ENCODE peak calls at places on chromosomes 3 and 15, in eight cellular contexts. I, D, R, E, U, W, L and V are unnamed samples.

GRCh38 chr3:190053919-190054672 is 66.6 kb downstream of the P3H2 start:
- DNase-seq in I (no peak), D (no peak), R (no peak), E (no peak), U (no peak), W (peak), L (no peak), V (no peak)

GRCh38 chr3:69542265-69543079 is 156.6 kb upstream of the FRMD4B start:
- DNase-seq in I (peak), D (peak), R (peak), E (no peak), U (no peak), W (peak), L (peak), V (peak)

GRCh38 chr3:28901029-28901428 is 379.8 kb upstream of the RBMS3 start:
- DNase-seq in I (no peak), D (no peak), R (no peak), E (no peak), U (no peak), W (no peak), L (no peak), V (no peak)

GRCh38 chr3:124246366-124246765 is 254.4 kb upstream of the ROPN1 start:
- DNase-seq in I (peak), D (no peak), R (no peak), E (no peak), U (no peak), W (no peak), L (no peak), V (no peak)

GRCh38 chr3:197801801-197802504 is 10.9 kb downstream of the LRCH3 start:
- DNase-seq in I (peak), D (no peak), R (no peak), E (no peak), U (no peak), W (no peak), L (no peak), V (no peak)

GRCh38 chr3:5376761-5377160 is 189.3 kb downstream of the EDEM1 start:
- DNase-seq in I (no peak), D (peak), R (peak), E (no peak), U (no peak), W (no peak), L (peak), V (no peak)

GRCh38 chr15:57727031-57727430 is 20.5 kb downstream of the POLR2M start:
- DNase-seq in I (no peak), D (no peak), R (no peak), E (no peak), U (no peak), W (no peak), L (no peak), V (no peak)

GRCh38 chr3:54641226-54642014 is 286.4 kb downstream of the LRTM1 start:
- DNase-seq in I (no peak), D (no peak), R (peak), E (no peak), U (no peak), W (no peak), L (no peak), V (no peak)

GRCh38 chr3:8741581-8742355 is 8.2 kb downstream of the CAV3 start:
- DNase-seq in I (no peak), D (no peak), R (peak), E (peak), U (no peak), W (no peak), L (no peak), V (no peak)

GRCh38 chr3:188905991-188906635 is 265.7 kb upstream of the TPRG1 start:
- DNase-seq in I (no peak), D (no peak), R (no peak), E (no peak), U (peak), W (no peak), L (no peak), V (no peak)

DNA sequence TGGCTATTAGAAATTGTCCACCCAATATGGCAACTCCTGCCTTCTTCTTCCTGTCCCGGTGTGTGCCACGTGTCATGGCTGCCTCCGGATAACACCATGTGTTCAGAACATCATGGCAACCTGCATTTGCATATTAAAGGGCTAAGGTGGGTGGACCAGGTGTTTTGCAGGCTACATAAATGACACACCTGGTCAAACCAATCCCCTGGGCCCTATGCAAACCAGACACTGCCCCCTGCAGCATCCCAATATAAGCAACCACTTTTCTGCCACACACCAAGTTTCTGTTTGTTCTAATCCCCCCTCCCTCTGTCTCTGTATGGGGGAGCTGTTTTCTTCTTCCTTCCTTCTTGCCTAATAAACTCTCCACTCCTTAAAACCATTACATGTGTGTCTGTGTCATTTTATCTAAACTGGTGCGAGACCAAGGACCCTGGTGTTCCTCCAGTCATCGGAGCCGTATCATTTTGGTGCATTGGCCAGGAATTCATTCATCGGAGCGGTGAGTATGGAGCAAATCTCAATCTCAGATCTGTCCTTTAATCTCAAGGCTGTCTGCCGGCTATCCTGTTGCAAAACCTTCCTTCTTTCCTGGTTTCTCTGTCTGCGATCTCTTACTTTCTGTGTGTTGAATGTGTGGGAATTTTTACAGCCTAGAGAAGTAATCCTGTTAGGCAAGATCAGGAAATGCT is 44.5 kb downstream of the NCEH1 start:
- DNase-seq in I (no peak), D (no peak), R (peak), E (no peak), U (peak), W (no peak), L (no peak), V (no peak)
- TF ChIP-seq CTCF in I (peak), D (no peak), R (no peak), E (no peak), U (no peak), W (no peak), L (no peak), V (no peak)

GRCh38 chr3:132001036-132001435 is 33.8 kb downstream of the CPNE4 start:
- DNase-seq in I (no peak), D (no peak), R (no peak), E (no peak), U (no peak), W (no peak), L (no peak), V (no peak)

GRCh38 chr3:132003685-132004084 is 31.1 kb downstream of the CPNE4 start:
- DNase-seq in I (no peak), D (no peak), R (no peak), E (no peak), U (no peak), W (no peak), L (no peak), V (no peak)

GRCh38 chr3:132004571-132004970 is 30.2 kb downstream of the CPNE4 start:
- DNase-seq in I (no peak), D (no peak), R (no peak), E (no peak), U (no peak), W (no peak), L (no peak), V (no peak)

GRCh38 chr3:131998027-131998426 is 36.8 kb downstream of the CPNE4 start:
- DNase-seq in I (no peak), D (no peak), R (no peak), E (no peak), U (no peak), W (no peak), L (no peak), V (no peak)

DNA sequence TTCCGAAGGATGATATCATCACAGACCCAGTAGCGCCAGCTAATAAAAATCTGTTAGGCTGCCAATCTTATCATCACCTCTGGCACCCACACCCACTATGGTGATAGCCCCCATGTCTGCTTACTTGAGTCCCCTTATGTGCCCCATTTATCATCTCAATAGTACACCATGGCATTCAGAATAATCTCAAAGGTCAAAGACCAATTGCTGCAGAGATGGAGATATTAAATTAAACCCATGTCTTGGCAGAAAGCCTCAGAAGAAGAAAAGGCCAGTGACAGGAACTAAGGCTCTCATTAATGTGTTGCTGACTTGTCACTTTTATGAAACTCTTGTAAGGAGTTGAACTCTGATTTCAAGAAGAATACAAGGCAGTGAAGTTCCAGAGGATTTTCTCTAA is 32.8 kb downstream of the CPNE4 start:
- DNase-seq in I (no peak), D (no peak), R (no peak), E (no peak), U (no peak), W (no peak), L (no peak), V (no peak)
- TF ChIP-seq CTCF in I (no peak), D (no peak), R (no peak), E (no peak), U (no peak), W (no peak), L (no peak), V (no peak)

DNA sequence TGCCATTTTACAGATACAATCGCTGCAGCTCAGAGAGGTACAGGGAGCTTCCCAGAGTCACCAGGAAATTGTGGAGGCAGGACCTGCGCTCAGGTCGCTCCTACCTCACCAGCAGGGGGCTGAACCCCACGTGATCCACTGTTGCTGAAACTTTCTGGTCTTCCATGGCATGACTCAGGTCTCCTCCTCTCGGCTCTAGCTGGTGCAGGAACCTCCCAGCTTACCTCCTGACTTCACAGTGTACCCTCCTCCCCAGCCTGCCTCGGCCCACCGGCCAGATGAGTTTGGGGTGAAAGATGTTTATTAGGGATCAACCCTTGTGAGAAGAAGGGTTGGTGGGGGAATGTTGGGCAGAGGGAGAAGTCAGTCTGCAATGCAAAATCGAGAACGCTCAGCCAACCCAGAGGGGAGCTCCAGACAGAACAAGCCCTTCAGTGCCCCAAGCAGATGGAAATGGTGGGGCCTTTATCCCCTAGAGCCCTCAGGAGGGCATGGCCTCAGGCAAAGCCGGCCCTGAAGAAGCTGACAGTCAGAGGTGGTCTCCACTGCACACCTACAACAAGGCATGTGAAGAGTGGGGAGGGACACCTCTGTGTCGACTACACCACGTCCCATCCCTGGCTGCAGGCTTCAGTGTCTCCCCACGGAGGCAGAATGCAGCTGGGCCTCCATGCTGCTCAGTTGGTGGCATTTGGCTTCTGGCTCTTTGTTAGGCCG is 118.6 kb upstream of the PRR20G start:
- DNase-seq in I (no peak), D (peak), R (peak), E (no peak), U (no peak), W (peak), L (no peak), V (no peak)
- TF ChIP-seq CTCF in I (peak), D (no peak), R (peak), E (no peak), U (no peak), W (no peak), L (peak), V (peak)

GRCh38 chr3:102471001-102471400 is 36.2 kb downstream of the ZPLD1 start:
- DNase-seq in I (peak), D (no peak), R (peak), E (no peak), U (no peak), W (no peak), L (no peak), V (peak)

GRCh38 chr3:102471491-102471890 is 36.7 kb downstream of the ZPLD1 start:
- DNase-seq in I (no peak), D (no peak), R (no peak), E (no peak), U (no peak), W (no peak), L (no peak), V (no peak)

GRCh38 chr3:102464261-102464660 is 29.4 kb downstream of the ZPLD1 start:
- DNase-seq in I (no peak), D (no peak), R (no peak), E (no peak), U (no peak), W (no peak), L (no peak), V (no peak)

GRCh38 chr3:102460579-102460978 is 25.8 kb downstream of the ZPLD1 start:
- DNase-seq in I (no peak), D (no peak), R (no peak), E (no peak), U (no peak), W (no peak), L (no peak), V (no peak)

DNA sequence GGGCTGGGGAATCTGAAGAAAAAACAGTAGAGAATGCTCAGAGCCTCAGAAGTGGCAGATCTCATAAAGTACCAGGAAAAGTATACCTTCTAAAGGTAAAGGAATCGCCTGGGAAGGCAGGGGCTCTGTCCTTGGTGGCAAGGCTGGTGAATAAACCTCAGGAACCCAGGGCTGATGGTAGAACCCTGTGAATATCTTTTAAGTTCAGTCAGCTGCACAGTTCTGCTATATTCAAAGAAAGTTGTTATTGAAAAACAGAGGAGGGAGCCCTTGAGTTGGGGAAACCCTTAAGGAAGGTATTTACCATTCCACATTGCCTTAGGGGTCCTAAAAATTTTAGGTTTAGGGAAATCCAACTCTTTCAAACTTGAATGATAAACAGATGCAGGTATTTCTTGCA is 31.2 kb downstream of the ZPLD1 start:
- DNase-seq in I (no peak), D (no peak), R (no peak), E (no peak), U (no peak), W (no peak), L (no peak), V (no peak)
- TF ChIP-seq CTCF in I (peak), D (no peak), R (peak), E (no peak), U (no peak), W (no peak), L (peak), V (no peak)

DNA sequence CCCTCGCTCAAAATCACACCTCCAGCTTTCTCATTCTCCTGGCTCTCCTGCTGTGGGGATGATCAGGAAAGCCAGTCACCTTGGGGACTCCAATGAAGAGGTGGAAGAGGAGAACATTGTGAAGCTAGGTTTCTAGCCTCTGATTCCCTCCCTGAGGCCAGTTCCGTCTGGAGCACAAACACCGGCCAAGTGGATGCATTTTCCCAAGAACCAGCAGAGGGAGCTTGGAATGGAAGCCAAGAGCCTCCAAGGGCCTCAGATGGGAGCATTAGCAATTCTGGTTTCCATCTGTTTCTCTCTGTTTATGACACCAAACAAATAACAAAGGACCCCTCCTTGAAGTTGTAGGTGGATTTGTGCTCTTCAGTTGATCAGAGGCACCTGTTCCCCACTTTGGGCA is 40.6 kb upstream of the NMNAT3 start:
- DNase-seq in I (peak), D (no peak), R (peak), E (peak), U (no peak), W (peak), L (peak), V (peak)
- TF ChIP-seq CTCF in I (peak), D (no peak), R (peak), E (no peak), U (no peak), W (peak), L (peak), V (peak)

DNA sequence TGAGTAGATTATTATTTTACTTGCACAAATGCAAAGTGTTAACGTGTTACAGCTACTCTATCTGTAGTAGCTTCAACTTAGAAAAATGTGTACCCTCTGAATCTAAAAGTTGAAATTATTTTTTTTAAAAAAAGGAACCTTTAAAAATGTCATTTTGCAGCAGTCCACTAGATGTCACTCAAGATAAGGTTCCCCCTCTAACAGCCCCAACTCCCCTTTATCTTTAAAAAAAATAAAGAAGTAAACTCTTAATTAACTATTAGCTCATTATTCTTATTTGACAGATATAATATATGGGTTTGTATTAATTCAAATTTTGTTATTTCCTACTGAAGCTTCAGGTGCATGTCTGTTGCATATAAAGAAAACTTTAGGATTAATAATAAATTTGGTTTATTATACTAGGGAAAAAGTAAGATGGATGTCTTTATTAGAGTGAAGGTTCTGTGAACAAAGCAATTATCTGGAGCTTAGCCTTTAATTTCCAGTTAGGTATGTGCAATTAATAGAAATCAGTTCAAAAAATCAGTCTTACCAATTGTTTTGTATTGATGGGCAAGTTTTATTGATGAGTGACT is 288.5 kb downstream of the VGLL3 start:
- DNase-seq in I (no peak), D (no peak), R (no peak), E (no peak), U (no peak), W (no peak), L (no peak), V (no peak)
- TF ChIP-seq CTCF in I (peak), D (no peak), R (peak), E (no peak), U (peak), W (peak), L (peak), V (peak)

GRCh38 chr15:75639191-75639708 is 774 bp downstream of the IMP3 start:
- DNase-seq in I (no peak), D (no peak), R (peak), E (no peak), U (no peak), W (no peak), L (no peak), V (no peak)

GRCh38 chr15:75641603-75642002 is 1.6 kb upstream of the IMP3 start:
- DNase-seq in I (no peak), D (no peak), R (no peak), E (no peak), U (no peak), W (no peak), L (no peak), V (no peak)

GRCh38 chr15:75639709-75640482 is at the start of gene IMP3:
- DNase-seq in I (peak), D (peak), R (peak), E (peak), U (peak), W (peak), L (peak), V (peak)

GRCh38 chr15:75641176-75641498 is 1.1 kb upstream of the IMP3 start:
- DNase-seq in I (no peak), D (no peak), R (no peak), E (no peak), U (no peak), W (no peak), L (no peak), V (no peak)

GRCh38 chr15:75640483-75641175 is 605 bp upstream of the IMP3 start:
- DNase-seq in I (peak), D (peak), R (no peak), E (no peak), U (no peak), W (peak), L (no peak), V (peak)
- TF ChIP-seq CTCF in I (peak), D (no peak), R (peak), E (peak), U (no peak), W (no peak), L (no peak), V (no peak)

DNA sequence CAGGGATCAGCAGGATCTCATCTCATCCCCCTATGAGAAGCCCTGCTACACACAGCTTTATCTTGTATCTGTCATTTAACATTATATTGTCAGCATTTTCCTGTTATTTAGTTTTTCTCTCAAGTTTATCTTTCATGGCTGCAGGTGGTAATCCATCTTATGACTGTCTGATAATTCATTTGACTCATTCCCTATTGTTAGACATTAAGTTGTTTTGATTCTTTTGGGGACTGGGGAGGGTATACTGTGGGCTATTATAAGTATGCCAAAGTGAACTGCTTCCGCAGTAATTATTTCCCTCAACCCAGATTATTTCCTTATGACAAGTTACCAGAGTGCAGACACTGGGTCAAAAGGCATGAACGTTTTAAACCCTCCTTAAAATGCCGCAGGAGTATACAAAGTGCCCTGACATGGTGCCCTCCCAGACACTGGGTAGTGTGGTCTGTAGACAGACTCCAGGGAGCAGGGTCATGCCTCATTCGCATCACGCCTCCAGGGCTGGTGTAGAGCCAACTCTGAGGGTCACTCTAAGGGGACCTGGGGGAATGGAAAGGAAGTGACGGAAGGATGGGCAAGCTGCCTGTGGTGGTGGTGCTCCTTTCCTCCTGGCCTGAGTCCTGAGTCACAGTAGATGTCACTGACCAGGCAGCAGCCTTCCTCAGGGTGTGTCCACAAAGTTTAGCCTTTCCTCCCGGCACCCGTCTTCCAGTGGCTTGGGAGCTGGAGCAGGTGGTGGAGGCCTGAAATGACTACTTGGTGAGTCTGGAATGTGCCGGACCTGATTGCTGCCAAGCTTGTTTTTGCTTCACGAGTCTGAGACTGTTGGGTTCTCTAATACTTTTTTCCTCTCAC is 11.6 kb downstream of the GPR160 start:
- DNase-seq in I (no peak), D (peak), R (peak), E (no peak), U (no peak), W (no peak), L (no peak), V (no peak)
- TF ChIP-seq CTCF in I (no peak), D (no peak), R (no peak), E (no peak), U (no peak), W (no peak), L (no peak), V (no peak)

GRCh38 chr15:45759910-45760309 is 125.1 kb downstream of the SQOR start:
- DNase-seq in I (no peak), D (no peak), R (no peak), E (no peak), U (no peak), W (no peak), L (no peak), V (no peak)
- TF ChIP-seq CTCF in I (no peak), D (no peak), R (no peak), E (no peak), U (no peak), W (no peak), L (no peak), V (no peak)